ENCODE peak calls at places on chromosomes 7 and 10, in four cellular contexts. S is kidney epithelial cell, C is activated T-cell treated with anti-CD3 and anti-CD28 coated beads for 1 hour, O is amniotic stem cell. B is an unnamed sample.

GRCh38 chr7:95901006-95901405 is 128.7 kb downstream of the DYNC1I1 start:
- DNase-seq in O (no peak), S (no peak), C (no peak), B (no peak)

GRCh38 chr10:27104919-27105318 is 4.6 kb upstream of the ANKRD26 start:
- DNase-seq in C (no peak), S (no peak), O (no peak), B (no peak)

GRCh38 chr7:28207486-28208158 is 27.0 kb upstream of the JAZF1 start:
- DNase-seq in O (no peak), C (no peak), S (no peak), B (peak; percentile 86)

GRCh38 chr7:115227473-115228235 is 305.8 kb downstream of the MDFIC start:
- DNase-seq in S (peak; percentile 25), C (no peak), O (no peak), B (no peak)

GRCh38 chr10:53403688-53404087 is 631.1 kb upstream of the MBL2 start:
- DNase-seq in O (no peak), S (peak; percentile 31), C (no peak), B (no peak)

GRCh38 chr7:149625339-149625946 is 127.8 kb upstream of the ZNF746 start:
- DNase-seq in O (no peak), S (peak; percentile 4), C (peak; percentile 44), B (peak; percentile 59)

GRCh38 chr7:113915991-113916390 is 2.8 kb downstream of the PPP1R3A start:
- DNase-seq in S (no peak), C (no peak), O (no peak), B (no peak)

GRCh38 chr10:62038609-62039190 is 137.2 kb downstream of the ARID5B start:
- DNase-seq in S (no peak), C (peak; percentile 61), O (peak; percentile 67), B (peak; percentile 67)

GRCh38 chr10:99661370-99661749 is 2.1 kb downstream of the ENTPD7 start:
- DNase-seq in S (peak; percentile 58), C (no peak), O (peak; percentile 77), B (peak; percentile 67)

GRCh38 chr7:75054744-75055527 is 18.7 kb downstream of the RCC1L start:
- DNase-seq in O (peak; percentile 61), C (no peak), S (peak; percentile 52), B (no peak)

GRCh38 chr10:12412671-12413368 is 63.5 kb downstream of the CAMK1D start:
- DNase-seq in S (no peak), C (no peak), O (no peak), B (no peak)

GRCh38 chr7:437293-438280 is 82.1 kb downstream of the PDGFA start:
- DNase-seq in C (no peak), S (no peak), O (no peak), B (no peak)

GRCh38 chr7:143288836-143289235 is 685 bp downstream of the CASP2 start:
- DNase-seq in S (no peak), O (peak; percentile 10), C (no peak), B (no peak)

B was measured in SJSA1.